ENCODE peak calls at places on chromosome 10, in five cellular contexts. I is ELR, C is amniotic stem cell, S is DMS153, T is astrocyte of the cerebellum. N is an unnamed sample.

GRCh38 chr10:68221196-68221595 is 10.7 kb downstream of the ATOH7 start:
- DNase-seq in I (peak; percentile 19), C (no peak), S (no peak), T (no peak), N (no peak)

GRCh38 chr10:32318476-32318896 is 28.5 kb downstream of the EPC1 start:
- DNase-seq in I (no peak), C (no peak), S (no peak), T (no peak), N (no peak)

GRCh38 chr10:29621161-29621560 is 13.6 kb downstream of the SVIL start:
- DNase-seq in I (peak; percentile 72), C (peak; percentile 65), S (no peak), T (no peak), N (peak; percentile 90)

GRCh38 chr10:97676770-97677581 is 10.1 kb downstream of the AVPI1 start:
- DNase-seq in I (peak; percentile 75), C (peak; percentile 13), S (peak; percentile 24), T (peak; percentile 26), N (no peak)

GRCh38 chr10:17685227-17685840 is 41.4 kb downstream of the STAM start:
- DNase-seq in I (no peak), C (no peak), S (no peak), T (no peak), N (no peak)

GRCh38 chr10:127534511-127534910 is 14.6 kb upstream of the NPS start:
- DNase-seq in I (no peak), C (no peak), S (no peak), T (no peak), N (no peak)

GRCh38 chr10:12985347-12985746 is 16.2 kb downstream of the CCDC3 start:
- DNase-seq in I (no peak), C (no peak), S (no peak), T (no peak), N (no peak)

GRCh38 chr10:100348389-100348927 is 1.4 kb downstream of the SCD start:
- DNase-seq in I (no peak), C (no peak), S (no peak), T (no peak), N (no peak)

N was measured in non-pigmented ciliary epithelial cell.